ENCODE peak calls at places on chromosome 9, in four cellular contexts. T is nucleus accumbens, L is WTC11, W is H4. U is an unnamed sample.
A peak's percentile ranks its signal among the peaks of the same experiment; 100 is the strongest.

GRCh38 chr9:96567203-96567700 is 52.4 kb downstream of the CDC14B start:
- DNase-seq in T (no peak), L (no peak), W (no peak), U (no peak)

GRCh38 chr9:22119537-22120167 is 110.5 kb upstream of the CDKN2B start:
- DNase-seq in T (no peak), L (no peak), W (no peak), U (no peak)

GRCh38 chr9:117156150-117156688 is 258.6 kb downstream of the ASTN2 start:
- DNase-seq in T (no peak), L (no peak), W (no peak), U (peak; percentile 29)

GRCh38 chr9:32709871-32710270 is 73.5 kb upstream of the TMEM215 start:
- DNase-seq in T (no peak), L (no peak), W (no peak), U (no peak)

GRCh38 chr9:91245432-91246313 is 116.0 kb downstream of the AUH start:
- DNase-seq in T (no peak), L (no peak), W (no peak), U (peak; percentile 38)

GRCh38 chr9:75889977-75890540 is 414 bp upstream of the PCSK5 start:
- DNase-seq in T (no peak), L (no peak), W (peak; percentile 37), U (peak; percentile 3)

GRCh38 chr9:98780059-98780749 is 16.2 kb downstream of the ANKS6 start:
- DNase-seq in T (no peak), L (no peak), W (no peak), U (no peak)

GRCh38 chr9:108836771-108837170 is 19.0 kb downstream of the ACTL7B start:
- DNase-seq in T (no peak), L (no peak), W (no peak), U (no peak)

GRCh38 chr9:3896576-3896975 is 370.8 kb upstream of the RFX3 start:
- DNase-seq in T (no peak), L (no peak), W (no peak), U (no peak)

GRCh38 chr9:93290495-93291434 is 106.8 kb downstream of the WNK2 start:
- DNase-seq in T (no peak), L (no peak), W (no peak), U (no peak)

GRCh38 chr9:126440042-126440441 is 113.4 kb downstream of the MVB12B start:
- DNase-seq in T (no peak), L (no peak), W (no peak), U (no peak)

GRCh38 chr9:6305954-6306563 is 22.1 kb upstream of the TPD52L3 start:
- DNase-seq in T (no peak), L (no peak), W (no peak), U (no peak)

GRCh38 chr9:73183917-73184861 is 32.5 kb downstream of the ANXA1 start:
- DNase-seq in T (no peak), L (no peak), W (peak; percentile 54), U (no peak)

GRCh38 chr9:100150209-100150608 is 51.2 kb downstream of the INVS start:
- DNase-seq in T (no peak), L (no peak), W (no peak), U (no peak)

GRCh38 chr9:130288926-130289705 is 23.6 kb downstream of the HMCN2 start:
- DNase-seq in T (no peak), L (no peak), W (no peak), U (no peak)